ENCODE peak calls at places on chromosomes 16 and 17, in four cellular contexts. Y is mucosa of descending colon, W is lung, V is cardiac muscle cell. N is an unnamed sample. For H3K36me3 and H3K4me1, the result is how much of the 10 kb centered on the place peaks cover.

GRCh38 chr16:78542419-78542818 is 443.0 kb downstream of the WWOX start:
- DNase-seq in Y (no peak), W (no peak), V (no peak), N (no peak)

GRCh38 chr17:45077643-45078042 is 16.5 kb downstream of the NMT1 start:
- DNase-seq in Y (no peak), W (no peak), V (no peak), N (no peak)

GRCh38 chr17:78651551-78651950 is 74.4 kb upstream of the DNAH17 start:
- DNase-seq in Y (no peak), W (no peak), V (peak), N (no peak)

GRCh38 chr17:21287703-21288449 is 3.4 kb downstream of the MAP2K3 start:
- DNase-seq in Y (peak), W (peak), V (peak), N (peak)

GRCh38 chr17:48022906-48023305 is 14.7 kb downstream of the COPZ2 start:
- DNase-seq in Y (no peak), W (no peak), V (no peak), N (no peak)

GRCh38 chr16:456891-457483 is 31.5 kb downstream of the RAB11FIP3 start:
- DNase-seq in Y (no peak), W (no peak), V (peak), N (no peak)

GRCh38 chr16:27740496-27741201 is 190.7 kb downstream of the KATNIP start:
- DNase-seq in Y (no peak), W (no peak), V (no peak), N (no peak)

GRCh38 chr17:38350035-38350434 is 1.6 kb upstream of the SOCS7 start:
- DNase-seq in Y (no peak), W (no peak), V (no peak), N (peak)

GRCh38 chr16:21194771-21195301 is 16.5 kb downstream of the ZP2 start:
- DNase-seq in Y (no peak), W (no peak), V (peak), N (no peak)

GRCh38 chr16:86251682-86252081 is 258.6 kb upstream of the FOXF1 start:
- DNase-seq in Y (peak), W (no peak), V (no peak), N (no peak)

GRCh38 chr17:76480676-76481075 is 13.3 kb downstream of the AANAT start:
- DNase-seq in Y (no peak), W (no peak), V (peak), N (no peak)

GRCh38 chr17:47279062-47279801 is 25.6 kb downstream of the ITGB3 start:
- DNase-seq in Y (peak), W (peak), V (peak), N (peak)

GRCh38 chr16:83100679-83101078 is 473.9 kb downstream of the CDH13 start:
- DNase-seq in Y (no peak), W (no peak), V (no peak), N (no peak)

GRCh38 chr17:81519284-81520020 is 6.9 kb upstream of the ACTG1 start:
- DNase-seq in Y (peak), W (peak), V (no peak), N (peak)

GRCh38 chr17:44916059-44916780 is 920 bp upstream of the GFAP start:
- DNase-seq in Y (no peak), W (no peak), V (no peak), N (no peak)

GRCh38 chr17:66716236-66717026 is 118.5 kb upstream of the CACNG5 start:
- DNase-seq in Y (peak), W (no peak), V (peak), N (no peak)

GRCh38 chr17:58191259-58191896 is 1.1 kb upstream of the EPX start:
- DNase-seq in Y (no peak), W (no peak), V (no peak), N (no peak)

GRCh38 chr17:15511142-15511541 is 43.7 kb upstream of the CDRT4 start:
- DNase-seq in Y (no peak), W (no peak), V (no peak), N (no peak)

GRCh38 chr17:73954981-73955380 is 248.5 kb upstream of the RPL38 start:
- DNase-seq in Y (peak), W (no peak), V (no peak), N (no peak)

GRCh38 chr17:73953206-73954033 is 250.1 kb upstream of the RPL38 start:
- DNase-seq in Y (no peak), W (no peak), V (no peak), N (no peak)

GRCh38 chr17:73952136-73952497 is 251.4 kb upstream of the RPL38 start:
- DNase-seq in Y (no peak), W (no peak), V (peak), N (no peak)

GRCh38 chr17:73950515-73950914 is 253.0 kb upstream of the RPL38 start:
- DNase-seq in Y (no peak), W (no peak), V (no peak), N (no peak)

DNA sequence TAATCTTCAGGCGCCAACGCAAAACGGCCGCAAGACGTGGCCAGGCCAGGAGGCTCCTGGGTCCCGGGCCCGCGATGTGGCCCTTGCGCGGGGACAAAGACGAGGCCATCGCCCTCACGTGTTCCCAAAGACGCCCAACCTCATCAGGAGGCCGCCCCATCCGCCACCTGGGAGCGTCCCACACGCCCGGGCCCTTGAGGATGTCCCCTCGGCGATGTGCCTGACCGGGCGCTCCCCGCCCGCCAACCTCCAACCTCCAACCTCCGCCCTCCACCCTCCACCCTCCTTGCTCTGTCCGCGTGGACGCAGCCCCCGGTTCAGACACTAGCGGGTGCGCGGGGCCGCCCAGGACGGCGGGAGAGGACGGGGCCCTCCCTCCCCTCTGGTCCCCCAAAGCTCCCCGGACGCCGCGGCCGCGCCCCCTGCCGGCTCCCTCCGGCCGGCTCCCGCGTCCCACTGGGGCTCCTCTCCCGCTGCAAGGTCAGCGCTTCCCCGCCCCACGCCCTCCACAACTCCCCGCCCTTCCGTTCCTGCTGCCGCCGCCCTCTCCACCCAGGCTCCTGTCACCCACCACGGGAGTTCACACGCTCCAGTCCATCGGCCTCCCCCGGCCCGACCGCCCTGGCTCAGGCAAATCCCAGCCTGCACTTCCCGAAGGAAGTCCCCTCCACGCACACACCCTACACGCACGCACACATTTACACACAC is 250.8 kb upstream of the RPL38 start:
- DNase-seq in Y (peak), W (no peak), V (peak), N (peak)
- TF ChIP-seq CTCF in Y (peak), W (peak), V (peak), N (peak)

GRCh38 chr17:64471440-64471839 is 22.5 kb downstream of the MILR1 start:
- DNase-seq in Y (no peak), W (no peak), V (no peak), N (no peak)
- H3K36me3 ChIP-seq in Y (under half), W (under half), V (under half), N (under half)

DNA sequence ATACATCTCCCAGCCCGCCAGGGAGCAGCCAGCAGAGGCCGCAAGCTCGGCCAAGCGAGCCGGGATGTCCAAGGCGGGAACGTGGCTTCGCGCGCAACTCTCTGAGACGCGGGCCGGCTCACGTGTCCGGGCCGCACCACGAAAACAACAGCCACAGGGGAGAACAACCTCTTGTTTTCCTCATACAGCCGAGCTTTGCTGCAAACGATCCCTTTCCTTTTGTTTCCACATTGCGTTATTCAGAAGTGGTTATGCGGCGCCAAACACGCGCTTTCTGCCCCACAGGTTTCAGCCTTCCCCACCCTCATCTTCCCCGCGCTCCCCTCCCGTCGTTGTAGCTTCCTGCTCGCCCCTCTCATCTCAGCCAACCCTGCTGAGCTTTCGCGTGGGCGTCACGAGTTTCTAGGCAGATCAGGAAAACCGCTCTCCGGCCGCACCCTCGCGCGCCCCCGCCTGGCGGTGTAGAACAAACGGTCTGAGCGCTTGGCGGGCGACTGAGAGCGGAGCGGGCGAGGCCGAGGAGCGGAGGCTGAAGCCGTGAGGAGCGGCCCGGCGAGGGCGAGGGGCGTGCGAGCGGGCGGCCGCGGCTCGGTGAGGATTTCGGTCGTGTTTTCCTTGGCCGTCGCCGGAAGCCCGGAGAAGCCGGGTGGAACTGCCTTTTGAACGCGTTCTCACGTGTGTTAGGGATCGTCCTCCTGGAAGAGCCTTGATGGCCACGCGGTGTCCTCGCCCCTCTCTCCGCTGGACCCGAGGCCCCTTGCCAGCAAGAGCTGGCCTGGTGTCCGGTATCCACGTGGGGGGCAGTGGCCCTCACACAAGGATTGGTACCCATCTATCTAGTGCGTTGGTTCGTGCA is 6.6 kb upstream of the SMARCD2 start:
- DNase-seq in Y (peak), W (peak), V (peak), N (peak)
- H3K4me1 ChIP-seq in Y (under half), W (under half), V (under half), N (under half)

DNA sequence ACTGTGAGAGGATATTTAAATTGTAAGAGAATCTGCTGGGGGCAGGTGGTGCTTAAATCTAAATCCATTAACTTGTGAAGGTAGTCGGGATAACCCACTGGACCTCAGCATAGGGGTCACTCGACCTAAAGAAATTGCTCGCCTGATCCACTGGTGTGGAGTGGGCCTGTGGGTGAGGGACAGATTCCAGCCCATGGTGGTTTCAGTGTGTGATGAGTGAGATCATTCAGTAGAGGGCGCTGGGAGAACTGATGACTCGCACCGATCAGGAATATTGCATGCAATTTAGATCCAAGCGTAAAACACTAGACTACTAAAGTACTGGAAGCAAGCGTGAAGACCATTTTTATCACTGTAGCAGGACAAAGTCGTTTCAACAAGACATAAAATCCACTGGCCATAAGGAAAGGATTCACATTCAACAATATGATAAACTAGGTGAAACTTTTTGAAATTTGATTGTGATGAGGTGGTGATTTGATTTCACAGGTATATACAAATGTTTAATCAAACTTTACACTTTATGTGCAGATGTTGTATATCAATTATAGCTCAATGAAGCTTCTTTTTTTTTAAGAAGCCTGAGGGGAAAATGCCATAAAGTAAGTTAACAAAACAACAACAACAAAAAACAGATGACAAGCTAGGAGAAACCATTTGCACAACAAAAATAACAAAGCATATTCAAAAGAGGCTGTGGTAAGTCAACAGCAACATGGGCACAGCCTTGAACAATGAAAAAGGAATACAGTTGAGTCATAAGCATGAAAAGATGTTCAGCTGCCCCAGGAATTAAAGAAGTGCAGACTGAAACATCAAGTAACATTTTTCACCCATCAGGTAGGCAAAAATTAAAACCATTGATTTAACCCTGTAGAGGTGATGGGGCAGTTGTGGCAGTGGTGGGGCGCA is 7.5 kb upstream of the TMEM170A start:
- DNase-seq in Y (peak), W (no peak), V (peak), N (peak)
- TF ChIP-seq CTCF in Y (peak), W (peak), V (peak), N (peak)

GRCh38 chr17:27596106-27596505 is 34.9 kb upstream of the LGALS9 start:
- DNase-seq in Y (no peak), W (no peak), V (peak), N (peak)

GRCh38 chr17:27595208-27595607 is 35.8 kb upstream of the LGALS9 start:
- DNase-seq in Y (no peak), W (no peak), V (no peak), N (no peak)

GRCh38 chr17:27597188-27597580 is 33.8 kb upstream of the LGALS9 start:
- DNase-seq in Y (no peak), W (no peak), V (no peak), N (peak)

GRCh38 chr17:27597783-27598320 is 33.1 kb upstream of the LGALS9 start:
- DNase-seq in Y (no peak), W (no peak), V (no peak), N (peak)

DNA sequence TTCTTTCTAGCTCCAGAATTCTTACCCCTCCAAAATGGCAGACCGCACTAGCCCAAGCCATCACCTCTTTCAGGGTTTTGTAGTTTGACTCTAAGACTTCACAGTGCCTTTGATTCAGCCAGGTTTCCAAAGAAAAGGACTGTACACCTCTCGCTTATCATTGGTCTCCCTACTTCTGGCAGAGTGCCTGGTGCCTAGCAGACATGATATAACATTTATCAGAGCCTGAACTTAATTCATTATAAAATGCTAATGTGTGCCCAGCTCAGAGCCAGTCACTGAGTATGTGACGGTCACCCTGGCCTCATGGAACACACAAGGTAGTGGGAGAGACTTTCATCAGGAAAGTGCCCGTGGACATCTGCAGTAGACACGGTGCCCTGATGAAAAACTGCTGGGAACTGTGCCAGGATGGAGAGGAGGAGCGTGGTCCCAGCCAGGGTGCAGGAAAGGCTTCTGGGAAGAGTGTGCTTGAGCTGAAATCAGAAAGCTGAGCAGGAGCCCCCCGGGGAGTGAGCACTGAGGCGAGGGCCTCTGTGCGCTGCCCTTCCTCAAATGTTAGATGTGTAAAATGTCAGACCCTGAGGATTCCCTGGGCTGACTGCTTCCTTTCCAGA is 34.3 kb upstream of the LGALS9 start:
- DNase-seq in Y (no peak), W (no peak), V (peak), N (no peak)
- H3K36me3 ChIP-seq in Y (under half), W (under half), V (under half), N (under half)

GRCh38 chr16:70574595-70575271 is 51.1 kb downstream of the SF3B3 start:
- DNase-seq in Y (no peak), W (no peak), V (no peak), N (no peak)

GRCh38 chr16:70575376-70575775 is 51.8 kb downstream of the SF3B3 start:
- DNase-seq in Y (no peak), W (no peak), V (no peak), N (no peak)

GRCh38 chr16:70572926-70573270 is 49.3 kb downstream of the SF3B3 start:
- DNase-seq in Y (no peak), W (no peak), V (no peak), N (no peak)

GRCh38 chr16:70572050-70572925 is 48.7 kb downstream of the SF3B3 start:
- DNase-seq in Y (no peak), W (no peak), V (peak), N (no peak)

GRCh38 chr16:70573451-70574121 is 50.0 kb downstream of the SF3B3 start:
- DNase-seq in Y (no peak), W (no peak), V (peak), N (peak)
- H3K4me1 ChIP-seq in Y (under half), W (under half), V (under half), N (under half)

GRCh38 chr16:69105501-69106361 is at the start of gene HAS3:
- DNase-seq in Y (peak), W (peak), V (peak), N (peak)
- TF ChIP-seq CTCF in Y (no peak), W (peak), V (peak), N (peak)

GRCh38 chr17:7357381-7357780 is 2.4 kb downstream of the TMEM95 start:
- DNase-seq in Y (no peak), W (no peak), V (no peak), N (no peak)
- H3K36me3 ChIP-seq in Y (under half), W (under half), V (under half), N (under half)